ENCODE peak calls at places on chromosomes 2 and 18, in four cellular contexts. One of them, this sample, is unnamed.

GRCh38 chr2:118290436-118291004 is 202.2 kb downstream of the INSIG2 start:
- DNase-seq in K562: no peak
- DNase-seq in A549: no peak
- DNase-seq in HepG2: no peak
- DNase-seq in this sample: no peak

GRCh38 chr2:220192994-220193753 is 565.7 kb downstream of the SLC4A3 start:
- DNase-seq in K562: no peak
- DNase-seq in A549: no peak
- DNase-seq in HepG2: no peak
- DNase-seq in this sample: peak

GRCh38 chr2:158391361-158391760 is 65.2 kb downstream of the CCDC148 start:
- DNase-seq in K562: no peak
- DNase-seq in A549: no peak
- DNase-seq in HepG2: no peak
- DNase-seq in this sample: no peak

GRCh38 chr18:26656944-26657536 is 108.7 kb upstream of the KCTD1 start:
- DNase-seq in K562: no peak
- DNase-seq in A549: peak
- DNase-seq in HepG2: peak
- DNase-seq in this sample: peak

GRCh38 chr2:126719191-126720030 is 63.5 kb downstream of the GYPC start:
- DNase-seq in K562: no peak
- DNase-seq in A549: no peak
- DNase-seq in HepG2: no peak
- DNase-seq in this sample: no peak

GRCh38 chr2:159797468-159798375 is at the start of gene CD302:
- DNase-seq in K562: peak
- DNase-seq in A549: peak
- DNase-seq in HepG2: peak
- DNase-seq in this sample: peak

GRCh38 chr18:39271654-39272053 is 1706.1 kb upstream of the CELF4 start:
- DNase-seq in K562: no peak
- DNase-seq in A549: no peak
- DNase-seq in HepG2: no peak
- DNase-seq in this sample: no peak

GRCh38 chr2:139478191-139478914 is 698.2 kb upstream of the NXPH2 start:
- DNase-seq in K562: no peak
- DNase-seq in A549: no peak
- DNase-seq in HepG2: no peak
- DNase-seq in this sample: no peak

GRCh38 chr18:48781041-48781989 is 169.4 kb downstream of the SMAD7 start:
- DNase-seq in K562: peak
- DNase-seq in A549: no peak
- DNase-seq in HepG2: peak
- DNase-seq in this sample: peak

GRCh38 chr2:2877427-2877826 is 500.2 kb downstream of the EIPR1 start:
- DNase-seq in K562: no peak
- DNase-seq in A549: no peak
- DNase-seq in HepG2: no peak
- DNase-seq in this sample: no peak

GRCh38 chr2:54724560-54725342 is 1.3 kb downstream of the EML6 start:
- DNase-seq in K562: no peak
- DNase-seq in A549: peak
- DNase-seq in HepG2: no peak
- DNase-seq in this sample: no peak

GRCh38 chr2:159903404-159904126 is 105.6 kb upstream of the CD302 start:
- DNase-seq in K562: no peak
- DNase-seq in A549: no peak
- DNase-seq in HepG2: no peak
- DNase-seq in this sample: no peak

GRCh38 chr2:26640781-26641564 is at the start of gene CIB4:
- DNase-seq in K562: no peak
- DNase-seq in A549: no peak
- DNase-seq in HepG2: no peak
- DNase-seq in this sample: no peak

GRCh38 chr2:134522856-134523460 is 195.8 kb downstream of the TMEM163 start:
- DNase-seq in K562: no peak
- DNase-seq in A549: no peak
- DNase-seq in HepG2: no peak
- DNase-seq in this sample: no peak

GRCh38 chr2:18701981-18702380 is 112.6 kb upstream of the NT5C1B start:
- DNase-seq in K562: no peak
- DNase-seq in A549: peak
- DNase-seq in HepG2: no peak
- DNase-seq in this sample: peak

GRCh38 chr2:85838641-85839040 is 50.1 kb downstream of the ST3GAL5 start:
- DNase-seq in K562: no peak
- DNase-seq in A549: no peak
- DNase-seq in HepG2: no peak
- DNase-seq in this sample: no peak

GRCh38 chr2:165067958-165068612 is 112.8 kb upstream of the SLC38A11 start:
- DNase-seq in K562: no peak
- DNase-seq in A549: peak
- DNase-seq in HepG2: no peak
- DNase-seq in this sample: peak

GRCh38 chr2:98020992-98021713 is 25.4 kb upstream of the TMEM131 start:
- DNase-seq in K562: no peak
- DNase-seq in A549: no peak
- DNase-seq in HepG2: no peak
- DNase-seq in this sample: no peak

GRCh38 chr2:235360446-235360845 is 133.4 kb upstream of the AGAP1 start:
- DNase-seq in K562: no peak
- DNase-seq in A549: no peak
- DNase-seq in HepG2: no peak
- DNase-seq in this sample: no peak

GRCh38 chr2:240999001-240999791 is 778 bp downstream of the SNED1 start:
- DNase-seq in K562: no peak
- DNase-seq in A549: no peak
- DNase-seq in HepG2: no peak
- DNase-seq in this sample: no peak

GRCh38 chr2:26609839-26610277 is 31.3 kb downstream of the CIB4 start:
- DNase-seq in K562: no peak
- DNase-seq in A549: no peak
- DNase-seq in HepG2: no peak
- DNase-seq in this sample: no peak

GRCh38 chr2:41870948-41871522 is 176.8 kb upstream of the PKDCC start:
- DNase-seq in K562: no peak
- DNase-seq in A549: no peak
- DNase-seq in HepG2: no peak
- DNase-seq in this sample: no peak

GRCh38 chr2:133817680-133818566 is 249.7 kb upstream of the NCKAP5 start:
- DNase-seq in K562: no peak
- DNase-seq in A549: peak
- DNase-seq in HepG2: peak
- DNase-seq in this sample: peak

GRCh38 chr2:235054497-235054896 is 102.7 kb downstream of the SH3BP4 start:
- DNase-seq in K562: no peak
- DNase-seq in A549: no peak
- DNase-seq in HepG2: no peak
- DNase-seq in this sample: no peak

GRCh38 chr18:21085579-21086161 is 25.9 kb downstream of the ROCK1 start:
- DNase-seq in K562: no peak
- DNase-seq in A549: no peak
- DNase-seq in HepG2: no peak
- DNase-seq in this sample: peak

GRCh38 chr2:216698895-216699294 is 3.5 kb upstream of the IGFBP5 start:
- DNase-seq in K562: peak
- DNase-seq in A549: peak
- DNase-seq in HepG2: peak
- DNase-seq in this sample: peak

GRCh38 chr2:127619191-127619590 is 26.8 kb upstream of the GPR17 start:
- DNase-seq in K562: no peak
- DNase-seq in A549: no peak
- DNase-seq in HepG2: no peak
- DNase-seq in this sample: no peak

GRCh38 chr2:234335676-234336228 is 161.1 kb downstream of the ARL4C start:
- DNase-seq in K562: no peak
- DNase-seq in A549: no peak
- DNase-seq in HepG2: no peak
- DNase-seq in this sample: peak

GRCh38 chr2:24930768-24931167 is 10.7 kb upstream of the ADCY3 start:
- DNase-seq in K562: no peak
- DNase-seq in A549: no peak
- DNase-seq in HepG2: no peak
- DNase-seq in this sample: peak

GRCh38 chr18:55588001-55588875 is at the start of gene TCF4:
- DNase-seq in K562: peak
- DNase-seq in A549: peak
- DNase-seq in HepG2: no peak
- DNase-seq in this sample: peak

GRCh38 chr2:239012936-239013669 is 165.2 kb downstream of the TWIST2 start:
- DNase-seq in K562: no peak
- DNase-seq in A549: no peak
- DNase-seq in HepG2: no peak
- DNase-seq in this sample: no peak
- TF ChIP-seq MAFK in K562: no peak
- TF ChIP-seq MAFK in A549: no peak
- TF ChIP-seq MAFK in HepG2: no peak
- TF ChIP-seq MAFK in this sample: no peak

GRCh38 chr2:63374341-63374740 is 213.9 kb downstream of the WDPCP start:
- DNase-seq in K562: no peak
- DNase-seq in A549: no peak
- DNase-seq in HepG2: no peak
- DNase-seq in this sample: no peak

GRCh38 chr2:63372549-63372948 is 215.7 kb downstream of the WDPCP start:
- DNase-seq in K562: no peak
- DNase-seq in A549: no peak
- DNase-seq in HepG2: no peak
- DNase-seq in this sample: no peak

GRCh38 chr2:63364866-63365265 is 223.4 kb downstream of the WDPCP start:
- DNase-seq in K562: no peak
- DNase-seq in A549: no peak
- DNase-seq in HepG2: peak
- DNase-seq in this sample: no peak

DNA sequence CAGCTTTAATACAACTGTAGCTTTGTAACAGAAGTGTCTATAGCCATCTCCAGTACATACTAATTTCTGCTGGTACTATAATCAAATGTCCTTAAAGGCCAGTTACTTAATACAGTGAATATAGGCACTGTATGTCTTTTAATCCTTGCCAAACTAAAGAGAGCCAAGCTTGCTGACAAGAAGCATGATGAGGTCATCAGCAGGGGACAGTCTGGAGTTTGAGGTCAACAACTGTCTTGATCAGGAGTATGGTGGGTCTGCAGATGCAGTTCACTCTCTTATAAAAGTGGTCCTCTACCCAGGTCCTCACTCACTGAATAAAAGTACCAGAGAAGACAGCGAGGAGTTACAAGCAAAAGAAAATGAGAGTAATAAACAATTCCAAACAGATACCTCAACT is 219.1 kb downstream of the WDPCP start:
- DNase-seq in K562: no peak
- DNase-seq in A549: no peak
- DNase-seq in HepG2: no peak
- DNase-seq in this sample: no peak
- H3K27ac ChIP-seq in K562: no peak
- H3K27ac ChIP-seq in A549: no peak
- H3K27ac ChIP-seq in HepG2: no peak
- H3K27ac ChIP-seq in this sample: no peak

DNA sequence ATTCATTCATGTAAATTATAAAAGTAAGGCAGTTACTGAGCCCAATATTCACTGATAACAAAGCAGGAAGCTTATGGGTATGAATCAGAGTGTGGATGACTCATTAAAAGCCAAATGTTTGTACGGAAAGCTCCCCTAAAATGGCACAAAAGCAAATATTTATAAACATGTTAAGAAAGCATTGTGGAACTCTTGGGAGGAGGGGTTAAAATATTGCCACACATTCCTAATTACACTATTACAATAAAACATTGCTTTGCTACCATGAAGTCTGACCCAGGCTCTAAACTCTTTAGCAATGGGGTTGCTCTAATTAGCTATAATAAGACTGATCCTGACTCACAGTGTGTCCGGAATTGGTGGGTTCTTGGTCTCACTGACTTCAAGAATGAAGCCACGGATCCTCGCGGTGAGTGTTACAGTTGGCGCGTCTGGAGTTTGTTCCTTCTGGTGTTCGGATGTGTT is 110.9 kb downstream of the NAB1 start:
- DNase-seq in K562: peak
- DNase-seq in A549: peak
- DNase-seq in HepG2: peak
- DNase-seq in this sample: peak
- TF ChIP-seq SMC3 in K562: no peak
- TF ChIP-seq SMC3 in A549: peak
- TF ChIP-seq SMC3 in HepG2: no peak
- TF ChIP-seq SMC3 in this sample: no peak

DNA sequence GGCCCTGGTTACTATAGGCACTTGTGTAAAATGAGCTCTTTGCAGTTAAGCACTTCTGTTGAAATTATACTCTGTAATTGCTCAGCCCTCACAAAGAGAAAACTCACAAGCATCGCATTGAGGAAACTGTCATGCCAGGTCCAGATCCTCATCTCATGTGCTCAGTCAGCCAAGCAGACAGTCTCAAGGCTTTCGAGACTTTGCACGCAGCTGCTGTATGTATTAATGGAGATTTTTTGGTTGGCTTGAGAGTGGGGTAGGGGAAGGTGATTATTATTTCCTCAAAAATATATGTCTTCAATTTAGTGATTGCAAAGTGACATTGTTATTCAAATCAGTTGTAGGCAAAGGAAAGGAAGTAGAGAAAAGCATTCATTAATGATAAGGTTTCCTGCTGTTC is 32.9 kb upstream of the PHLPP1 start:
- DNase-seq in K562: no peak
- DNase-seq in A549: no peak
- DNase-seq in HepG2: no peak
- DNase-seq in this sample: no peak
- TF ChIP-seq MAFK in K562: no peak
- TF ChIP-seq MAFK in A549: no peak
- TF ChIP-seq MAFK in HepG2: no peak
- TF ChIP-seq MAFK in this sample: no peak

DNA sequence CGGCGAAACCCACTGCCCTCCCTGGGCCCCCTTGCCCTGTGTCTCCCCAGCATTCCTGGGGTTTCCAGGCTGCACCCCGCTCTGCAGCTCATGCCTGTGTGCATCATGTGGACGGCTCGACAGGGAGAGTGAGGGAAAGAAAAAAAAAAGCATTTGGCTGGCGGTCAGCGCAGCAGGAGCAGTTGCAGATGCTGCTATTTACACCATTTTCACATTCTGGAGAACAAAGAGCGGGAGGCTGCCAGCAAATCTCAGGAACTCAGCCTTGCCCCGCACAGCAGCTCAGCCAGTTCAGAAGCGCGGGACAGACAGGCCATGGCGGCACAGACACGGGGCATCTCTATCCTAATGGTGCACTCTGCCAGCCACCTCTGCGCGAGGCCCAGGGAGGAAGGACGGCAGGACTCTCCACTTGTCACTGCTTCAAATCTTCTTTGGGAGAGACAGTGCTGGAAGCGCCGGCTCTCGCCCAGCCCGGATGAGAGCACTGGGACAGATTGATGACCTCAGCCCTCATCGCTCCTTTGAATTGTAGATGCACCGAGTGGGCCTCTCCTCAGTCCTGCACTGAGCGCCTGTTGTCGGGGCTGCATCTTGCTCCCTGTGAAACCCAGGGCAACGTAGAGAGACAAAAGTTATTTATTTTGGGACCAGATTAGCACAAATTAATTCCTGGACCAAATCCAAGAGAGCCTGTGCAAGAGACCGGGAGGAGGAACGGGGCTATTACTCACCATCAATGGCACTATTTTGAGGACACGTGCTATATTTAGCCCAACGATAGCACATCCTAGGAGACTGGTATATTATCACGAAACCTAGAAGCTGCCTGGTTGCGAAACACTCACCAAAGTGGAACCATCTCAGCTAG is 211.3 kb upstream of the SMIM21 start:
- DNase-seq in K562: no peak
- DNase-seq in A549: no peak
- DNase-seq in HepG2: no peak
- DNase-seq in this sample: peak
- H3K27ac ChIP-seq in K562: no peak
- H3K27ac ChIP-seq in A549: no peak
- H3K27ac ChIP-seq in HepG2: no peak
- H3K27ac ChIP-seq in this sample: peak

This sample was measured in IMR-90.